ENCODE peak calls at places on chromosomes 1 and 21, in eight cellular contexts. One of them, this sample, is unnamed. For H3K4me1, the result is how much of the 10 kb centered on the place peaks cover.

GRCh38 chr1:37995773-37996379 is 6.1 kb upstream of the SF3A3 start:
- DNase-seq in sigmoid colon: peak
- DNase-seq in CD4-positive, CD25-positive, alpha-beta regulatory T cell: no peak
- DNase-seq in OCI-LY7: no peak
- DNase-seq in psoas muscle: peak
- DNase-seq in kidney: peak
- DNase-seq in CD8-positive, alpha-beta T cell: no peak
- DNase-seq in heart left ventricle: peak
- DNase-seq in this sample: peak

GRCh38 chr1:182235604-182235951 is 156.0 kb downstream of the GLUL start:
- DNase-seq in sigmoid colon: no peak
- DNase-seq in kidney: no peak
- DNase-seq in OCI-LY7: no peak
- DNase-seq in heart left ventricle: no peak
- DNase-seq in CD8-positive, alpha-beta T cell: no peak
- DNase-seq in psoas muscle: no peak
- DNase-seq in CD4-positive, CD25-positive, alpha-beta regulatory T cell: peak
- DNase-seq in this sample: no peak

GRCh38 chr1:207885129-207886032 is 25.5 kb downstream of the CD34 start:
- DNase-seq in heart left ventricle: peak
- DNase-seq in OCI-LY7: peak
- DNase-seq in kidney: peak
- DNase-seq in psoas muscle: peak
- DNase-seq in CD8-positive, alpha-beta T cell: peak
- DNase-seq in sigmoid colon: peak
- DNase-seq in CD4-positive, CD25-positive, alpha-beta regulatory T cell: peak
- DNase-seq in this sample: peak

GRCh38 chr1:110615548-110616130 is 9.5 kb upstream of the KCNA2 start:
- DNase-seq in OCI-LY7: peak
- DNase-seq in psoas muscle: peak
- DNase-seq in sigmoid colon: peak
- DNase-seq in CD4-positive, CD25-positive, alpha-beta regulatory T cell: peak
- DNase-seq in heart left ventricle: peak
- DNase-seq in kidney: peak
- DNase-seq in CD8-positive, alpha-beta T cell: no peak
- DNase-seq in this sample: peak

GRCh38 chr1:219143735-219144134 is 29.9 kb upstream of the LYPLAL1 start:
- DNase-seq in CD4-positive, CD25-positive, alpha-beta regulatory T cell: no peak
- DNase-seq in kidney: no peak
- DNase-seq in CD8-positive, alpha-beta T cell: no peak
- DNase-seq in psoas muscle: no peak
- DNase-seq in OCI-LY7: no peak
- DNase-seq in sigmoid colon: no peak
- DNase-seq in heart left ventricle: no peak
- DNase-seq in this sample: peak

GRCh38 chr1:93080424-93080823 is 1.3 kb downstream of the MTF2 start:
- DNase-seq in psoas muscle: no peak
- DNase-seq in kidney: no peak
- DNase-seq in sigmoid colon: no peak
- DNase-seq in CD8-positive, alpha-beta T cell: no peak
- DNase-seq in OCI-LY7: peak
- DNase-seq in heart left ventricle: no peak
- DNase-seq in CD4-positive, CD25-positive, alpha-beta regulatory T cell: peak
- DNase-seq in this sample: peak

GRCh38 chr1:221849110-221849509 is 107.2 kb upstream of the DUSP10 start:
- DNase-seq in OCI-LY7: no peak
- DNase-seq in kidney: no peak
- DNase-seq in psoas muscle: no peak
- DNase-seq in CD8-positive, alpha-beta T cell: no peak
- DNase-seq in CD4-positive, CD25-positive, alpha-beta regulatory T cell: no peak
- DNase-seq in sigmoid colon: no peak
- DNase-seq in heart left ventricle: no peak
- DNase-seq in this sample: no peak

GRCh38 chr1:228095161-228095560 is 8.0 kb downstream of the C1orf35 start:
- DNase-seq in OCI-LY7: no peak
- DNase-seq in kidney: peak
- DNase-seq in CD4-positive, CD25-positive, alpha-beta regulatory T cell: no peak
- DNase-seq in CD8-positive, alpha-beta T cell: no peak
- DNase-seq in heart left ventricle: no peak
- DNase-seq in psoas muscle: peak
- DNase-seq in sigmoid colon: peak
- DNase-seq in this sample: no peak

GRCh38 chr1:113870778-113871177 is 734 bp downstream of the PTPN22 start:
- DNase-seq in psoas muscle: no peak
- DNase-seq in heart left ventricle: no peak
- DNase-seq in sigmoid colon: no peak
- DNase-seq in kidney: no peak
- DNase-seq in CD8-positive, alpha-beta T cell: no peak
- DNase-seq in CD4-positive, CD25-positive, alpha-beta regulatory T cell: peak
- DNase-seq in OCI-LY7: peak
- DNase-seq in this sample: no peak

GRCh38 chr1:15188145-15188544 is 34.6 kb downstream of the TMEM51 start:
- DNase-seq in OCI-LY7: no peak
- DNase-seq in kidney: no peak
- DNase-seq in psoas muscle: no peak
- DNase-seq in CD8-positive, alpha-beta T cell: no peak
- DNase-seq in sigmoid colon: no peak
- DNase-seq in CD4-positive, CD25-positive, alpha-beta regulatory T cell: no peak
- DNase-seq in heart left ventricle: no peak
- DNase-seq in this sample: no peak

GRCh38 chr1:59107516-59107915 is 189.4 kb upstream of the FGGY start:
- DNase-seq in CD4-positive, CD25-positive, alpha-beta regulatory T cell: no peak
- DNase-seq in CD8-positive, alpha-beta T cell: no peak
- DNase-seq in psoas muscle: peak
- DNase-seq in sigmoid colon: peak
- DNase-seq in heart left ventricle: no peak
- DNase-seq in kidney: peak
- DNase-seq in OCI-LY7: no peak
- DNase-seq in this sample: peak

GRCh38 chr1:183287191-183287675 is 101.2 kb downstream of the LAMC2 start:
- DNase-seq in heart left ventricle: peak
- DNase-seq in CD8-positive, alpha-beta T cell: no peak
- DNase-seq in CD4-positive, CD25-positive, alpha-beta regulatory T cell: no peak
- DNase-seq in OCI-LY7: no peak
- DNase-seq in sigmoid colon: no peak
- DNase-seq in psoas muscle: no peak
- DNase-seq in kidney: no peak
- DNase-seq in this sample: peak

GRCh38 chr21:36437745-36438128 is 42.2 kb downstream of the CLDN14 start:
- DNase-seq in psoas muscle: no peak
- DNase-seq in heart left ventricle: no peak
- DNase-seq in OCI-LY7: no peak
- DNase-seq in CD8-positive, alpha-beta T cell: no peak
- DNase-seq in kidney: no peak
- DNase-seq in sigmoid colon: no peak
- DNase-seq in CD4-positive, CD25-positive, alpha-beta regulatory T cell: no peak
- DNase-seq in this sample: no peak

GRCh38 chr1:46549697-46550681 is 1.5 kb downstream of the KNCN start:
- DNase-seq in CD4-positive, CD25-positive, alpha-beta regulatory T cell: peak
- DNase-seq in CD8-positive, alpha-beta T cell: peak
- DNase-seq in kidney: peak
- DNase-seq in heart left ventricle: no peak
- DNase-seq in psoas muscle: no peak
- DNase-seq in OCI-LY7: peak
- DNase-seq in sigmoid colon: no peak
- DNase-seq in this sample: peak

GRCh38 chr1:167562697-167563096 is 9.1 kb upstream of the CREG1 start:
- DNase-seq in CD4-positive, CD25-positive, alpha-beta regulatory T cell: no peak
- DNase-seq in kidney: no peak
- DNase-seq in sigmoid colon: no peak
- DNase-seq in heart left ventricle: no peak
- DNase-seq in psoas muscle: no peak
- DNase-seq in CD8-positive, alpha-beta T cell: no peak
- DNase-seq in OCI-LY7: no peak
- DNase-seq in this sample: no peak

GRCh38 chr1:167564592-167564991 is 11.0 kb upstream of the CREG1 start:
- DNase-seq in kidney: no peak
- DNase-seq in psoas muscle: no peak
- DNase-seq in CD8-positive, alpha-beta T cell: no peak
- DNase-seq in OCI-LY7: peak
- DNase-seq in heart left ventricle: no peak
- DNase-seq in CD4-positive, CD25-positive, alpha-beta regulatory T cell: no peak
- DNase-seq in sigmoid colon: no peak
- DNase-seq in this sample: no peak

GRCh38 chr1:167561753-167562152 is 8.2 kb upstream of the CREG1 start:
- DNase-seq in sigmoid colon: no peak
- DNase-seq in CD8-positive, alpha-beta T cell: no peak
- DNase-seq in CD4-positive, CD25-positive, alpha-beta regulatory T cell: no peak
- DNase-seq in heart left ventricle: no peak
- DNase-seq in kidney: no peak
- DNase-seq in psoas muscle: no peak
- DNase-seq in OCI-LY7: no peak
- DNase-seq in this sample: no peak

GRCh38 chr1:167565922-167566321 is 12.4 kb upstream of the CREG1 start:
- DNase-seq in psoas muscle: no peak
- DNase-seq in sigmoid colon: no peak
- DNase-seq in heart left ventricle: no peak
- DNase-seq in kidney: no peak
- DNase-seq in CD8-positive, alpha-beta T cell: no peak
- DNase-seq in OCI-LY7: peak
- DNase-seq in CD4-positive, CD25-positive, alpha-beta regulatory T cell: no peak
- DNase-seq in this sample: no peak

DNA sequence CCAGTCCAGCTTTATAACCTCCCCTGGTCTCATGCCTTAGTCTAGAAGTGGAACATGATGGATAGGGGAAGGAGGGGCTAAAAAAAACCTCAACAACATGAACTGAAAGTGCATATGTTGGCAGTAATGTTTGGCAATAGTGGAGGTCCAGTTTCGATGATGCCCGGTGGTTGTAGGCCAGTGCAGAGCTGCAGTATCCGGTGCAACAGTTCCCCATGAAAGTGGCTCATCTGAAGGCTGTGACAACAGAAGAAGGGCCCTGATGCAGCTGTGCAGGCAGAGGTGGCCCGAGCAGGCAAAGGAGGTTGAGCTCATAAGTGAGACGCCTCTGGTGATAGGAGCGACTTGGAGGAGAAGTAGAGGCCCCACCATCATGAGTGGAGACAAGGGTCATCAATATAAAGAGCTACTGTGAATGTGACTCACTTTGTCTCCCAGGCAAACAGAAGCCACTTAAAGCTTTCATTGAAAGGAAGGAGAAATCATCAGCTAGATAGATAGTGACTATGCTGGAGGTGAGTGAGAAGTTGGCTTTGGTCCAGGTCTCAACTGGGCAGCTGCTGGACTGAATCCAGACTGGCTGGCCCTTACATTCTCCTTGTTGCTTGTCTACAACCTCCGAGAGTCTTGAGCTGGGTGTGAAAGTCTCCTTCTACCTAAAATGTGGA is 10.2 kb upstream of the CREG1 start:
- DNase-seq in sigmoid colon: peak
- DNase-seq in heart left ventricle: no peak
- DNase-seq in OCI-LY7: no peak
- DNase-seq in CD4-positive, CD25-positive, alpha-beta regulatory T cell: no peak
- DNase-seq in kidney: no peak
- DNase-seq in psoas muscle: no peak
- DNase-seq in CD8-positive, alpha-beta T cell: no peak
- DNase-seq in this sample: no peak
- H3K27ac ChIP-seq in sigmoid colon: no peak
- H3K27ac ChIP-seq in heart left ventricle: no peak
- H3K27ac ChIP-seq in OCI-LY7: no peak
- H3K27ac ChIP-seq in CD4-positive, CD25-positive, alpha-beta regulatory T cell: no peak
- H3K27ac ChIP-seq in kidney: no peak
- H3K27ac ChIP-seq in psoas muscle: no peak
- H3K27ac ChIP-seq in CD8-positive, alpha-beta T cell: no peak
- H3K27ac ChIP-seq in this sample: no peak

GRCh38 chr1:164638506-164639202 is 79.7 kb downstream of the PBX1 start:
- DNase-seq in sigmoid colon: no peak
- DNase-seq in CD8-positive, alpha-beta T cell: no peak
- DNase-seq in heart left ventricle: no peak
- DNase-seq in OCI-LY7: no peak
- DNase-seq in kidney: no peak
- DNase-seq in psoas muscle: no peak
- DNase-seq in CD4-positive, CD25-positive, alpha-beta regulatory T cell: no peak
- DNase-seq in this sample: no peak

GRCh38 chr1:164635784-164636729 is 77.1 kb downstream of the PBX1 start:
- DNase-seq in heart left ventricle: no peak
- DNase-seq in OCI-LY7: no peak
- DNase-seq in kidney: no peak
- DNase-seq in CD8-positive, alpha-beta T cell: no peak
- DNase-seq in CD4-positive, CD25-positive, alpha-beta regulatory T cell: no peak
- DNase-seq in sigmoid colon: no peak
- DNase-seq in psoas muscle: no peak
- DNase-seq in this sample: no peak

GRCh38 chr1:164636744-164637143 is 77.8 kb downstream of the PBX1 start:
- DNase-seq in OCI-LY7: no peak
- DNase-seq in sigmoid colon: no peak
- DNase-seq in CD4-positive, CD25-positive, alpha-beta regulatory T cell: no peak
- DNase-seq in CD8-positive, alpha-beta T cell: no peak
- DNase-seq in kidney: no peak
- DNase-seq in psoas muscle: no peak
- DNase-seq in heart left ventricle: no peak
- DNase-seq in this sample: no peak

GRCh38 chr1:164635074-164635783 is 76.2 kb downstream of the PBX1 start:
- DNase-seq in CD8-positive, alpha-beta T cell: no peak
- DNase-seq in psoas muscle: no peak
- DNase-seq in sigmoid colon: no peak
- DNase-seq in heart left ventricle: no peak
- DNase-seq in CD4-positive, CD25-positive, alpha-beta regulatory T cell: no peak
- DNase-seq in OCI-LY7: no peak
- DNase-seq in kidney: no peak
- DNase-seq in this sample: no peak

GRCh38 chr1:164637461-164638375 is 78.7 kb downstream of the PBX1 start:
- DNase-seq in OCI-LY7: no peak
- DNase-seq in heart left ventricle: peak
- DNase-seq in CD4-positive, CD25-positive, alpha-beta regulatory T cell: no peak
- DNase-seq in kidney: no peak
- DNase-seq in sigmoid colon: peak
- DNase-seq in CD8-positive, alpha-beta T cell: no peak
- DNase-seq in psoas muscle: no peak
- DNase-seq in this sample: peak
- H3K4me1 ChIP-seq in OCI-LY7: under half
- H3K4me1 ChIP-seq in heart left ventricle: under half
- H3K4me1 ChIP-seq in CD4-positive, CD25-positive, alpha-beta regulatory T cell: under half
- H3K4me1 ChIP-seq in kidney: under half
- H3K4me1 ChIP-seq in sigmoid colon: half or more
- H3K4me1 ChIP-seq in CD8-positive, alpha-beta T cell: under half
- H3K4me1 ChIP-seq in psoas muscle: half or more
- H3K4me1 ChIP-seq in this sample: under half

DNA sequence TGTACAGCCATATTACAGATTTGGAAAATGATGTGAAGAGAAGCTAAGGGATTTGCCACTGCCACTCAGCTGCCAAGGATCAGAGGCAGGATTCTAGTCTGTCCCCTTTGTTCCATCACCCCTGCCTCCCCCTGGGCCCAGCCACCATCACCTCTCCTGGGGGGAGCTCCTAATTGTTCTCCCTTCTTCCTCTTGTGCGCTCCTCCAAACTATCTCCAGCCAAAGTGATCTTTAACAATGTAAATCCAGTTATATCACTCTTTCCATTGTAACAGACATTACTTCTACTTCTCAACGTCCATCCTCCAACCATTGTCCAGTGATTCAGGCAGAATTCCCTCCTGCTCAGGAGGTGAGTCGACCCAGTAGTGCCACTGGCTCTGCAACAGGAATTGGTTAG is 164.1 kb downstream of the PLPP3 start:
- DNase-seq in psoas muscle: no peak
- DNase-seq in sigmoid colon: no peak
- DNase-seq in OCI-LY7: no peak
- DNase-seq in CD4-positive, CD25-positive, alpha-beta regulatory T cell: no peak
- DNase-seq in kidney: no peak
- DNase-seq in heart left ventricle: no peak
- DNase-seq in CD8-positive, alpha-beta T cell: no peak
- DNase-seq in this sample: no peak
- H3K27ac ChIP-seq in psoas muscle: no peak
- H3K27ac ChIP-seq in sigmoid colon: no peak
- H3K27ac ChIP-seq in OCI-LY7: no peak
- H3K27ac ChIP-seq in CD4-positive, CD25-positive, alpha-beta regulatory T cell: no peak
- H3K27ac ChIP-seq in kidney: no peak
- H3K27ac ChIP-seq in heart left ventricle: no peak
- H3K27ac ChIP-seq in CD8-positive, alpha-beta T cell: no peak
- H3K27ac ChIP-seq in this sample: no peak

GRCh38 chr1:94257451-94257850 is 20.1 kb upstream of the ARHGAP29 start:
- DNase-seq in CD8-positive, alpha-beta T cell: no peak
- DNase-seq in psoas muscle: no peak
- DNase-seq in CD4-positive, CD25-positive, alpha-beta regulatory T cell: no peak
- DNase-seq in heart left ventricle: no peak
- DNase-seq in OCI-LY7: no peak
- DNase-seq in sigmoid colon: no peak
- DNase-seq in kidney: no peak
- DNase-seq in this sample: no peak
- H3K4me1 ChIP-seq in CD8-positive, alpha-beta T cell: under half
- H3K4me1 ChIP-seq in psoas muscle: under half
- H3K4me1 ChIP-seq in CD4-positive, CD25-positive, alpha-beta regulatory T cell: under half
- H3K4me1 ChIP-seq in heart left ventricle: under half
- H3K4me1 ChIP-seq in OCI-LY7: under half
- H3K4me1 ChIP-seq in sigmoid colon: under half
- H3K4me1 ChIP-seq in kidney: under half
- H3K4me1 ChIP-seq in this sample: under half

This sample was measured in osteoblast.